ENCODE peak calls at places on chromosomes 7 and 10, in five cellular contexts. One of them, this sample, is unnamed.

GRCh38 chr10:26211781-26212444 is 4.7 kb upstream of the GAD2 start:
- DNase-seq in A549: no peak
- DNase-seq in HepG2: no peak
- DNase-seq in GM12878: no peak
- DNase-seq in K562: no peak
- DNase-seq in this sample: peak

GRCh38 chr10:23293145-23293724 is 51.4 kb downstream of the C10orf67 start:
- DNase-seq in A549: peak
- DNase-seq in HepG2: peak
- DNase-seq in GM12878: peak
- DNase-seq in K562: peak
- DNase-seq in this sample: peak

GRCh38 chr7:122384528-122384927 is 80.0 kb upstream of the FEZF1 start:
- DNase-seq in A549: no peak
- DNase-seq in HepG2: no peak
- DNase-seq in GM12878: no peak
- DNase-seq in K562: no peak
- DNase-seq in this sample: no peak

GRCh38 chr10:43000651-43001426 is 76.0 kb upstream of the RET start:
- DNase-seq in A549: no peak
- DNase-seq in HepG2: no peak
- DNase-seq in GM12878: no peak
- DNase-seq in K562: peak
- DNase-seq in this sample: no peak

GRCh38 chr7:124914298-124914697 is 15.3 kb downstream of the POT1 start:
- DNase-seq in A549: no peak
- DNase-seq in HepG2: no peak
- DNase-seq in GM12878: no peak
- DNase-seq in K562: no peak
- DNase-seq in this sample: no peak

GRCh38 chr7:151166629-151167196 is 781 bp downstream of the GBX1 start:
- DNase-seq in A549: no peak
- DNase-seq in HepG2: no peak
- DNase-seq in GM12878: no peak
- DNase-seq in K562: no peak
- DNase-seq in this sample: peak

GRCh38 chr10:24723386-24723787 is 300 bp downstream of the ARHGAP21 start:
- DNase-seq in A549: peak
- DNase-seq in HepG2: no peak
- DNase-seq in GM12878: no peak
- DNase-seq in K562: no peak
- DNase-seq in this sample: no peak

GRCh38 chr7:52648903-52649302 is 386.5 kb upstream of the POM121L12 start:
- DNase-seq in A549: no peak
- DNase-seq in HepG2: no peak
- DNase-seq in GM12878: no peak
- DNase-seq in K562: no peak
- DNase-seq in this sample: no peak

GRCh38 chr7:44293561-44294324 is 31.7 kb downstream of the CAMK2B start:
- DNase-seq in A549: no peak
- DNase-seq in HepG2: no peak
- DNase-seq in GM12878: no peak
- DNase-seq in K562: no peak
- DNase-seq in this sample: no peak

GRCh38 chr10:49134327-49134726 is 506 bp upstream of the FAM170B start:
- DNase-seq in A549: no peak
- DNase-seq in HepG2: no peak
- DNase-seq in GM12878: no peak
- DNase-seq in K562: no peak
- DNase-seq in this sample: no peak

GRCh38 chr7:100584046-100584676 is 1.8 kb downstream of the LRCH4 start:
- DNase-seq in A549: no peak
- DNase-seq in HepG2: no peak
- DNase-seq in GM12878: no peak
- DNase-seq in K562: peak
- DNase-seq in this sample: no peak

GRCh38 chr7:11155883-11156282 is 182.2 kb downstream of the PHF14 start:
- DNase-seq in A549: no peak
- DNase-seq in HepG2: no peak
- DNase-seq in GM12878: no peak
- DNase-seq in K562: no peak
- DNase-seq in this sample: no peak

GRCh38 chr7:111164442-111164841 is 73.5 kb downstream of the LRRN3 start:
- DNase-seq in A549: no peak
- DNase-seq in HepG2: no peak
- DNase-seq in GM12878: no peak
- DNase-seq in K562: no peak
- DNase-seq in this sample: no peak

GRCh38 chr7:128163473-128163872 is 77.6 kb upstream of the LEP start:
- DNase-seq in A549: no peak
- DNase-seq in HepG2: no peak
- DNase-seq in GM12878: no peak
- DNase-seq in K562: no peak
- DNase-seq in this sample: no peak

GRCh38 chr7:151085329-151085690 is 965 bp upstream of the AGAP3 start:
- DNase-seq in A549: no peak
- DNase-seq in HepG2: no peak
- DNase-seq in GM12878: no peak
- DNase-seq in K562: no peak
- DNase-seq in this sample: no peak

GRCh38 chr10:71262027-71262426 is 49.7 kb downstream of the UNC5B start:
- DNase-seq in A549: no peak
- DNase-seq in HepG2: no peak
- DNase-seq in GM12878: no peak
- DNase-seq in K562: no peak
- DNase-seq in this sample: no peak

GRCh38 chr7:28369523-28369922 is 42.8 kb upstream of the CREB5 start:
- DNase-seq in A549: no peak
- DNase-seq in HepG2: no peak
- DNase-seq in GM12878: no peak
- DNase-seq in K562: no peak
- DNase-seq in this sample: no peak
- TF ChIP-seq JUNB in A549: no peak
- TF ChIP-seq JUNB in HepG2: no peak
- TF ChIP-seq JUNB in GM12878: no peak
- TF ChIP-seq JUNB in K562: no peak
- TF ChIP-seq JUNB in this sample: no peak

GRCh38 chr7:36601596-36601995 is 122.7 kb downstream of the AOAH start:
- DNase-seq in A549: no peak
- DNase-seq in HepG2: no peak
- DNase-seq in GM12878: no peak
- DNase-seq in K562: no peak
- DNase-seq in this sample: no peak
- H3K27ac ChIP-seq in A549: no peak
- H3K27ac ChIP-seq in HepG2: no peak
- H3K27ac ChIP-seq in GM12878: no peak
- H3K27ac ChIP-seq in K562: no peak
- H3K27ac ChIP-seq in this sample: no peak

GRCh38 chr10:80108576-80109239 is 23.8 kb upstream of the PLAC9 start:
- DNase-seq in A549: no peak
- DNase-seq in HepG2: no peak
- DNase-seq in GM12878: no peak
- DNase-seq in K562: no peak
- DNase-seq in this sample: no peak

GRCh38 chr10:80110986-80111385 is 21.5 kb upstream of the PLAC9 start:
- DNase-seq in A549: no peak
- DNase-seq in HepG2: peak
- DNase-seq in GM12878: no peak
- DNase-seq in K562: no peak
- DNase-seq in this sample: no peak
- TF ChIP-seq REST in A549: no peak
- TF ChIP-seq REST in HepG2: no peak
- TF ChIP-seq REST in GM12878: no peak
- TF ChIP-seq REST in K562: no peak
- TF ChIP-seq REST in this sample: no peak

DNA sequence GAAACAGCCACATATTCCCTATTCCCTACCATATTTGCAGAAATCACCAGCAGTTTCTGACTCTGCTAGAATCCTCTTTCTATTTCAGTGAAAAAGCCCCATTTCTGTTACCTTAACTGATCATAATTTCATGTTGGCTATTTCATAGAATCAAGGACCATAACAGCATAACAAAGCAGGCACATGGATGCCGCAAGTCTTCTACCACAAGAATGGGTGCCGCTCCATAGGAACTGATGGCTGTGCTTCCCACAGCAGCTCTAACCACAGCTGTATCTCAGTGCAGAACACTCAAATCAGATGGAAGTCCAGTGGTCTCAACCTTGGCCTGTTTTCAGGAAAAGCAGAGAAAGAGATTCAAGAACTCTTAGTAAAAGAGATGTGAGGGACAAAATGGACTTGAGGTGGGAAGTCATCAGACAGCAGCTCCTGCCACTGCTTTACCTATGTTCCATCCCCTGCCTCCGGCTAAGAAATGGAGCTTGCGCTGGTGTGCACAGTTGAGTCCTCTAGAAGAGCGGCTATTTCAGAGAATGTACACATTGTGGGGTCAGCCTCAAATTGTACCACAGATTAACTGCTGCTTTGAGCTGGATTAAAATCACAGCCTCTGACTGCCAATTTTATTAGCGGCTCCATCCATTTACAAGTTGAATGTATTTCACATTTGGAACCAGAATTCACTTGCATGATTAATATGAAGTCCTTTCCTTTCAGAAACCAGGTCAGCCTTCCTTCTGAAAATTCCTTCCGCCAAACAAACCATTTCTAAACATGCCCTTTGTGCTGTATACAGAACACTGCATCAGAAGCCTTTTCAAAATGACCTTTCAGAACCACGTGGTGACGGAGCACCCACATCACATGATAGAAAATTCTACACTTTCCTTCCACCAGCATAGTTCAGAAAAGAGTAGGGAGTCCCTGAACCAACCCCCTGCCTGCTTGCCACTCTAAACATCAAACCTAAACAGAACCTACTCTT is 7.7 kb downstream of the PTPRN2 start:
- DNase-seq in A549: no peak
- DNase-seq in HepG2: peak
- DNase-seq in GM12878: no peak
- DNase-seq in K562: no peak
- DNase-seq in this sample: no peak
- TF ChIP-seq JUNB in A549: no peak
- TF ChIP-seq JUNB in HepG2: no peak
- TF ChIP-seq JUNB in GM12878: no peak
- TF ChIP-seq JUNB in K562: no peak
- TF ChIP-seq JUNB in this sample: no peak

GRCh38 chr10:58140706-58141347 is 126.9 kb downstream of the IPMK start:
- DNase-seq in A549: no peak
- DNase-seq in HepG2: no peak
- DNase-seq in GM12878: no peak
- DNase-seq in K562: no peak
- DNase-seq in this sample: no peak

GRCh38 chr10:58140054-58140453 is 127.6 kb downstream of the IPMK start:
- DNase-seq in A549: no peak
- DNase-seq in HepG2: no peak
- DNase-seq in GM12878: no peak
- DNase-seq in K562: no peak
- DNase-seq in this sample: no peak

DNA sequence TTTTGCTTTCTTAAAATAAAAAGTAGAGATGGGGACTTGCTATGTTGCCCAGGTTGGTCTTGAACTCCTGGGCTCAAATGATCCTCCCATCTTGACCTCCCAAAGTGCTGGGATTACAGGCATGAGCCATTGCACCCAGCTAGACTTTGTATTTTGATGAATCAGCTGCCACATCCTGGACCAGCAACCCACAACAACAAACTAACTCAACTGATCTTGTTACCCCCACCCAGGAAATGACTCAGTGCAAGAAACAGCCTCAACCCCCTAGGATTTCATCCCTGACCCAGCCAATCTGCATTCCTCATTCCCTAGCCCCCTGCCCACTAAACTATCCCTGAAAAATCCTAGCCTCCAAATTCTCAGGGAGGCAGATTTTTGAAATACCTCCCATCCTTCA is 123.8 kb downstream of the IPMK start:
- DNase-seq in A549: no peak
- DNase-seq in HepG2: no peak
- DNase-seq in GM12878: no peak
- DNase-seq in K562: no peak
- DNase-seq in this sample: no peak
- H3K27ac ChIP-seq in A549: no peak
- H3K27ac ChIP-seq in HepG2: no peak
- H3K27ac ChIP-seq in GM12878: no peak
- H3K27ac ChIP-seq in K562: no peak
- H3K27ac ChIP-seq in this sample: no peak

DNA sequence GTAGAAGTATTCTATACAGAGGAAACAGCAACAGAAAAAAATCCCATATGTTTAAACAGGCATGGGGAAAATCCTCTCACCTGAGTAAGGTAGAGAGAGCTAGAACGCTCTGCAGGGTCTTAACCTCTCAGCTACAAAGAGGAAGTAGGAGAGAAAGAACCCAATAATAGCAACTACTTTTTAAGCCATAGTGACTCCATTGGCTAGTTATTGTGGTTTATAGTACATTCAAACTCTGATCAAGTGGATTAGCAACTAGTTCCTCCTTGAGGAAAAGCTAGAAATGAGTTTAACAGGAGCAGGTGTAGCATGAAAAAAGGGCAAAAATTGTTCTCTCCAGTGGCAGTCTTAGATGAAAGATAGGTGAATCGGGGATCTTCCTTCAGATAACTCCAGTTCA is 89.7 kb downstream of the HGF start:
- DNase-seq in A549: no peak
- DNase-seq in HepG2: no peak
- DNase-seq in GM12878: no peak
- DNase-seq in K562: no peak
- DNase-seq in this sample: no peak
- TF ChIP-seq REST in A549: no peak
- TF ChIP-seq REST in HepG2: no peak
- TF ChIP-seq REST in GM12878: no peak
- TF ChIP-seq REST in K562: no peak
- TF ChIP-seq REST in this sample: no peak